ENCODE peak calls at places on chromosomes 16 and 17, in ten cellular contexts. One of them, this sample, is unnamed.

GRCh38 chr17:58666858-58667267 is 25.0 kb downstream of the TEX14 start:
- DNase-seq in neuronal stem cell: no peak
- DNase-seq in AG08395: no peak
- DNase-seq in stimulated activated CD4-positive, alpha-beta T cell treated with anti-CD3 and anti-CD28 coated beads, Interleukin-12 subunit alpha, Interleukin-12 subunit beta, amount 100 ng/mL, for 4 hours: peak; percentile 5
- DNase-seq in posterior cingulate gyrus: peak; percentile 21
- DNase-seq in ELF-1: peak; percentile 45
- DNase-seq in NCI-H446 treated with DMSO at 0.1 percent for 48 hours: no peak
- DNase-seq in AML-193: no peak
- DNase-seq in fibroblast of lung: peak; percentile 35
- DNase-seq in endothelial cell: no peak
- DNase-seq in this sample: no peak

GRCh38 chr16:67109407-67110135 is at the start of gene PHAF1:
- DNase-seq in neuronal stem cell: peak; percentile 91
- DNase-seq in AG08395: peak; percentile 99
- DNase-seq in stimulated activated CD4-positive, alpha-beta T cell treated with anti-CD3 and anti-CD28 coated beads, Interleukin-12 subunit alpha, Interleukin-12 subunit beta, amount 100 ng/mL, for 4 hours: peak; percentile 96
- DNase-seq in posterior cingulate gyrus: peak; percentile 96
- DNase-seq in ELF-1: peak; percentile 97
- DNase-seq in NCI-H446 treated with DMSO at 0.1 percent for 48 hours: peak; percentile 49
- DNase-seq in AML-193: peak; percentile 71
- DNase-seq in fibroblast of lung: peak; percentile 85
- DNase-seq in endothelial cell: peak; percentile 97
- DNase-seq in this sample: peak; percentile 88

GRCh38 chr16:1150511-1150982 is 2.4 kb upstream of the CACNA1H start:
- DNase-seq in neuronal stem cell: no peak
- DNase-seq in AG08395: peak; percentile 48
- DNase-seq in stimulated activated CD4-positive, alpha-beta T cell treated with anti-CD3 and anti-CD28 coated beads, Interleukin-12 subunit alpha, Interleukin-12 subunit beta, amount 100 ng/mL, for 4 hours: peak; percentile 6
- DNase-seq in posterior cingulate gyrus: no peak
- DNase-seq in ELF-1: peak; percentile 71
- DNase-seq in NCI-H446 treated with DMSO at 0.1 percent for 48 hours: no peak
- DNase-seq in AML-193: no peak
- DNase-seq in fibroblast of lung: peak; percentile 13
- DNase-seq in endothelial cell: no peak
- DNase-seq in this sample: no peak

GRCh38 chr16:67483731-67484525 is 581 bp upstream of the AGRP start:
- DNase-seq in neuronal stem cell: no peak
- DNase-seq in AG08395: no peak
- DNase-seq in stimulated activated CD4-positive, alpha-beta T cell treated with anti-CD3 and anti-CD28 coated beads, Interleukin-12 subunit alpha, Interleukin-12 subunit beta, amount 100 ng/mL, for 4 hours: no peak
- DNase-seq in posterior cingulate gyrus: no peak
- DNase-seq in ELF-1: no peak
- DNase-seq in NCI-H446 treated with DMSO at 0.1 percent for 48 hours: no peak
- DNase-seq in AML-193: no peak
- DNase-seq in fibroblast of lung: no peak
- DNase-seq in endothelial cell: no peak
- DNase-seq in this sample: no peak

GRCh38 chr16:57579361-57579665 is 36.9 kb downstream of the ADGRG5 start:
- DNase-seq in neuronal stem cell: no peak
- DNase-seq in AG08395: no peak
- DNase-seq in stimulated activated CD4-positive, alpha-beta T cell treated with anti-CD3 and anti-CD28 coated beads, Interleukin-12 subunit alpha, Interleukin-12 subunit beta, amount 100 ng/mL, for 4 hours: no peak
- DNase-seq in posterior cingulate gyrus: no peak
- DNase-seq in ELF-1: no peak
- DNase-seq in NCI-H446 treated with DMSO at 0.1 percent for 48 hours: no peak
- DNase-seq in AML-193: no peak
- DNase-seq in fibroblast of lung: no peak
- DNase-seq in endothelial cell: no peak
- DNase-seq in this sample: no peak

GRCh38 chr16:73956592-73957495 is 339.8 kb upstream of the PSMD7 start:
- DNase-seq in neuronal stem cell: peak; percentile 55
- DNase-seq in AG08395: peak; percentile 66
- DNase-seq in stimulated activated CD4-positive, alpha-beta T cell treated with anti-CD3 and anti-CD28 coated beads, Interleukin-12 subunit alpha, Interleukin-12 subunit beta, amount 100 ng/mL, for 4 hours: peak; percentile 16
- DNase-seq in posterior cingulate gyrus: peak; percentile 56
- DNase-seq in ELF-1: peak; percentile 59
- DNase-seq in NCI-H446 treated with DMSO at 0.1 percent for 48 hours: peak; percentile 25
- DNase-seq in AML-193: peak; percentile 35
- DNase-seq in fibroblast of lung: peak; percentile 29
- DNase-seq in endothelial cell: peak; percentile 70
- DNase-seq in this sample: no peak

GRCh38 chr16:652454-653021 is 3.4 kb downstream of the WDR90 start:
- DNase-seq in neuronal stem cell: no peak
- DNase-seq in AG08395: no peak
- DNase-seq in stimulated activated CD4-positive, alpha-beta T cell treated with anti-CD3 and anti-CD28 coated beads, Interleukin-12 subunit alpha, Interleukin-12 subunit beta, amount 100 ng/mL, for 4 hours: no peak
- DNase-seq in posterior cingulate gyrus: no peak
- DNase-seq in ELF-1: no peak
- DNase-seq in NCI-H446 treated with DMSO at 0.1 percent for 48 hours: no peak
- DNase-seq in AML-193: no peak
- DNase-seq in fibroblast of lung: no peak
- DNase-seq in endothelial cell: no peak
- DNase-seq in this sample: no peak

GRCh38 chr16:88453621-88454314 is 688 bp downstream of the ZFPM1 start:
- DNase-seq in neuronal stem cell: no peak
- DNase-seq in AG08395: no peak
- DNase-seq in stimulated activated CD4-positive, alpha-beta T cell treated with anti-CD3 and anti-CD28 coated beads, Interleukin-12 subunit alpha, Interleukin-12 subunit beta, amount 100 ng/mL, for 4 hours: no peak
- DNase-seq in posterior cingulate gyrus: no peak
- DNase-seq in ELF-1: peak; percentile 49
- DNase-seq in NCI-H446 treated with DMSO at 0.1 percent for 48 hours: no peak
- DNase-seq in AML-193: no peak
- DNase-seq in fibroblast of lung: no peak
- DNase-seq in endothelial cell: peak; percentile 26
- DNase-seq in this sample: no peak

GRCh38 chr17:72517413-72518237 is 396.8 kb downstream of the SOX9 start:
- DNase-seq in neuronal stem cell: no peak
- DNase-seq in AG08395: no peak
- DNase-seq in stimulated activated CD4-positive, alpha-beta T cell treated with anti-CD3 and anti-CD28 coated beads, Interleukin-12 subunit alpha, Interleukin-12 subunit beta, amount 100 ng/mL, for 4 hours: no peak
- DNase-seq in posterior cingulate gyrus: no peak
- DNase-seq in ELF-1: no peak
- DNase-seq in NCI-H446 treated with DMSO at 0.1 percent for 48 hours: no peak
- DNase-seq in AML-193: no peak
- DNase-seq in fibroblast of lung: peak; percentile 45
- DNase-seq in endothelial cell: no peak
- DNase-seq in this sample: no peak

GRCh38 chr16:82523786-82524185 is 103.0 kb upstream of the CDH13 start:
- DNase-seq in neuronal stem cell: no peak
- DNase-seq in AG08395: no peak
- DNase-seq in stimulated activated CD4-positive, alpha-beta T cell treated with anti-CD3 and anti-CD28 coated beads, Interleukin-12 subunit alpha, Interleukin-12 subunit beta, amount 100 ng/mL, for 4 hours: no peak
- DNase-seq in posterior cingulate gyrus: no peak
- DNase-seq in ELF-1: no peak
- DNase-seq in NCI-H446 treated with DMSO at 0.1 percent for 48 hours: no peak
- DNase-seq in AML-193: no peak
- DNase-seq in fibroblast of lung: peak; percentile 48
- DNase-seq in endothelial cell: no peak
- DNase-seq in this sample: no peak

GRCh38 chr17:44921122-44921882 is 6.0 kb upstream of the GFAP start:
- DNase-seq in neuronal stem cell: peak; percentile 33
- DNase-seq in AG08395: peak; percentile 57
- DNase-seq in stimulated activated CD4-positive, alpha-beta T cell treated with anti-CD3 and anti-CD28 coated beads, Interleukin-12 subunit alpha, Interleukin-12 subunit beta, amount 100 ng/mL, for 4 hours: no peak
- DNase-seq in posterior cingulate gyrus: no peak
- DNase-seq in ELF-1: peak; percentile 72
- DNase-seq in NCI-H446 treated with DMSO at 0.1 percent for 48 hours: no peak
- DNase-seq in AML-193: no peak
- DNase-seq in fibroblast of lung: no peak
- DNase-seq in endothelial cell: no peak
- DNase-seq in this sample: no peak

GRCh38 chr16:21646721-21647561 is 5.5 kb downstream of the IGSF6 start:
- DNase-seq in neuronal stem cell: no peak
- DNase-seq in AG08395: no peak
- DNase-seq in stimulated activated CD4-positive, alpha-beta T cell treated with anti-CD3 and anti-CD28 coated beads, Interleukin-12 subunit alpha, Interleukin-12 subunit beta, amount 100 ng/mL, for 4 hours: peak; percentile 52
- DNase-seq in posterior cingulate gyrus: no peak
- DNase-seq in ELF-1: no peak
- DNase-seq in NCI-H446 treated with DMSO at 0.1 percent for 48 hours: no peak
- DNase-seq in AML-193: no peak
- DNase-seq in fibroblast of lung: no peak
- DNase-seq in endothelial cell: no peak
- DNase-seq in this sample: no peak

GRCh38 chr16:71482569-71482968 is 6.6 kb downstream of the ZNF19 start:
- DNase-seq in neuronal stem cell: no peak
- DNase-seq in AG08395: no peak
- DNase-seq in stimulated activated CD4-positive, alpha-beta T cell treated with anti-CD3 and anti-CD28 coated beads, Interleukin-12 subunit alpha, Interleukin-12 subunit beta, amount 100 ng/mL, for 4 hours: no peak
- DNase-seq in posterior cingulate gyrus: no peak
- DNase-seq in ELF-1: no peak
- DNase-seq in NCI-H446 treated with DMSO at 0.1 percent for 48 hours: no peak
- DNase-seq in AML-193: no peak
- DNase-seq in fibroblast of lung: no peak
- DNase-seq in endothelial cell: no peak
- DNase-seq in this sample: no peak

GRCh38 chr16:77564791-77565390 is 130.1 kb upstream of the ADAMTS18 start:
- DNase-seq in neuronal stem cell: no peak
- DNase-seq in AG08395: peak; percentile 35
- DNase-seq in stimulated activated CD4-positive, alpha-beta T cell treated with anti-CD3 and anti-CD28 coated beads, Interleukin-12 subunit alpha, Interleukin-12 subunit beta, amount 100 ng/mL, for 4 hours: no peak
- DNase-seq in posterior cingulate gyrus: no peak
- DNase-seq in ELF-1: no peak
- DNase-seq in NCI-H446 treated with DMSO at 0.1 percent for 48 hours: no peak
- DNase-seq in AML-193: no peak
- DNase-seq in fibroblast of lung: peak; percentile 81
- DNase-seq in endothelial cell: no peak
- DNase-seq in this sample: no peak